ENCODE peak calls at places on chromosomes 7 and 10, in four cellular contexts. T, V, F and Z are unnamed samples.

GRCh38 chr10:114398587-114399331 is 5.5 kb downstream of the AFAP1L2 start:
- DNase-seq in T (no peak), V (no peak), F (no peak), Z (no peak)

GRCh38 chr10:49622426-49623425 is 8.9 kb downstream of the CHAT start:
- DNase-seq in T (no peak), V (no peak), F (no peak), Z (no peak)

GRCh38 chr10:108445746-108446145 is 1281.2 kb upstream of the SORCS1 start:
- DNase-seq in T (no peak), V (no peak), F (no peak), Z (no peak)

GRCh38 chr7:158606671-158607424 is 19.2 kb upstream of the PTPRN2 start:
- DNase-seq in T (no peak), V (no peak), F (no peak), Z (no peak)

GRCh38 chr10:48503293-48503911 is 101.5 kb downstream of the ARHGAP22 start:
- DNase-seq in T (no peak), V (no peak), F (peak), Z (no peak)

GRCh38 chr7:13641699-13642098 is 347.8 kb downstream of the ETV1 start:
- DNase-seq in T (no peak), V (no peak), F (no peak), Z (no peak)

GRCh38 chr7:65980478-65981250 is 1.3 kb downstream of the GUSB start:
- DNase-seq in T (peak), V (no peak), F (no peak), Z (peak)

GRCh38 chr7:15839415-15840100 is 153.1 kb upstream of the MEOX2 start:
- DNase-seq in T (no peak), V (no peak), F (peak), Z (no peak)

GRCh38 chr7:43929529-43930457 is 3.6 kb downstream of the UBE2D4 start:
- DNase-seq in T (no peak), V (no peak), F (no peak), Z (peak)

GRCh38 chr10:126073606-126074005 is 177.2 kb downstream of the FANK1 start:
- DNase-seq in T (no peak), V (no peak), F (no peak), Z (no peak)

GRCh38 chr7:53426145-53426750 is 390.8 kb downstream of the POM121L12 start:
- DNase-seq in T (no peak), V (no peak), F (no peak), Z (no peak)

GRCh38 chr7:100545636-100546128 is 6.7 kb downstream of the AGFG2 start:
- DNase-seq in T (peak), V (peak), F (no peak), Z (peak)

GRCh38 chr10:97229322-97229721 is 43.6 kb upstream of the SLIT1 start:
- DNase-seq in T (no peak), V (no peak), F (no peak), Z (no peak)

GRCh38 chr10:63114031-63114814 is 18.9 kb upstream of the NRBF2 start:
- DNase-seq in T (no peak), V (peak), F (no peak), Z (peak)

GRCh38 chr10:61486251-61486650 is 33.1 kb upstream of the TMEM26 start:
- DNase-seq in T (no peak), V (no peak), F (no peak), Z (no peak)

GRCh38 chr7:7772385-7772784 is 54.0 kb upstream of the RPA3 start:
- DNase-seq in T (no peak), V (no peak), F (no peak), Z (no peak)

GRCh38 chr10:88038268-88038667 is 174.8 kb downstream of the PTEN start:
- DNase-seq in T (no peak), V (no peak), F (no peak), Z (no peak)

GRCh38 chr10:110670335-110670734 is 26.2 kb downstream of the RBM20 start:
- DNase-seq in T (peak), V (no peak), F (no peak), Z (no peak)

GRCh38 chr10:5959581-5960069 is 17.7 kb downstream of the IL15RA start:
- DNase-seq in T (no peak), V (no peak), F (no peak), Z (no peak)

GRCh38 chr7:127831312-127832212 is 179.6 kb downstream of the SND1 start:
- DNase-seq in T (no peak), V (no peak), F (no peak), Z (no peak)

GRCh38 chr10:64619068-64619467 is 1097.9 kb downstream of the REEP3 start:
- DNase-seq in T (no peak), V (no peak), F (no peak), Z (no peak)
- TF ChIP-seq CBX5 in T (no peak), V (no peak), F (no peak), Z (no peak)

DNA sequence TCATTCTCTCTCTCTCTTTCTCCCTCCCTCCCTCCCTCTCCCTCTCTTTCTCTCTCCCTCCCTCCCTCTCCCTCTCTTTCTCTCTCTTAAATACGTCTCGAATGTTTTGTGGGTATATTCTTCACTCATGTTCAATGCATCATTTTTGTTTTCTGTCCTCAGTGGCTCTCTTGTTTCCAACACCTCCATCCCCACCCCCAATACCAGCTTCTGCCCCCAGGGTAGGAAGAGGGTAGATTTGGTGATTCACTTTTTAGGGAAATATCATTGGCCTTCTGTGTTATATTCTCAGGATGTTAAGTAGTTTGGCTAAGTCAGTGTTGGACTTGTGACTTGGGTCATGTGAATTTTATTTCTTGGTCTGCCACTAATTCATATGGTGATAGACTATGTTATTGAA is 261.9 kb downstream of the FRMD4A start:
- DNase-seq in T (no peak), V (no peak), F (no peak), Z (no peak)
- TF ChIP-seq POLR2AphosphoS5 in T (no peak), V (no peak), F (no peak), Z (no peak)

DNA sequence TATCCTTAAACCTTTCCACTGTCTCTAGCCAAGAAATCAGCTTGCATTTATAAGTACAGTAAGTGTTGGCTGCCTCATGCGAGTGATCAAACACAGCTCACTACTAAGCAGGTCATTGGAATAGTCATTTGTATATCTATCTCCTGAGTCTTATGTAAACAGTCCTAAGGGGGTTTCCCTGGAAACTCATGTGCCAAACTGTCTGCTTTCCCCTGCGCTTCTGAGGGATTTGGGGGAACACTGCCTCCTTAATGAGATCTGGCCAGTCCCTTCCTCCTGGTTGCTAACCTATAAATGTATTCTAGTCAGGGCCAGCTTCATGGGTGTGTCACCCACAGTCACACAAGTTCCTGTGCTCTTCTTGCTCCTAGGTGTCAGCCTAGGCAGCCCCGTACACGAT is 133.1 kb downstream of the CD36 start:
- DNase-seq in T (no peak), V (no peak), F (no peak), Z (no peak)
- TF ChIP-seq CBX5 in T (no peak), V (no peak), F (no peak), Z (no peak)

DNA sequence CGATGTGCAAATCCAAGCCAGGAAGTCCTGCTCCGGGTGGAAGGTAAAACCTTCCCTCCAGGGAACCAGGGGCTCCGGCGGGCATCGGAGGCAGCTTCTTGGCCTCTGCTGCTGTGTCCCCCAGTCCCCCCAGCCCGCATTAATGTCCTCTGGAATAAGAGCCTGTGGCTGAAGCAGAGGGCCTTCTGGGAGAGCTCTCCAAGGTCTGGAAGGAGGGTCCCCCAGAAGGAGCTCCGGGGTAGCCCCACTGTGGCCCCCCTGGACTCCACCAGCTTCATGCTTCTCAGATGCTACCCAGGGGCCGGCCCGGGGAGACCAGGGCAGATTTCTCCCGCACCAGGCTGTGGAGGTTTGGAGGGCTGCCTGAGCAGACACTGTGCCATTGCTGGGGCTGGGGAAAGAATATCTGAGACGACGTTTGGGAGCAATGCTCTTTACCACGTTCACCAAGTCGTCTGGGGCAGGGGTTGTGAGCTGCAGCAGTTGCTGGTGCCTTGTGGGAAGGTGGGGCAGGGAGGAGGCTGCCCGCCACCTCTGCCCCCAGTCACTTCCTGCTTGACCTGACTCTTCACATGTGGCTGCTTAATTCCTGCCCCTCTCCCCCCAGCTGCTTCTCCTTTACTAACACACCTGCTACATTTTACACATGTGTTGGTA is 8.3 kb downstream of the ZNF853 start:
- DNase-seq in T (no peak), V (no peak), F (no peak), Z (no peak)
- TF ChIP-seq POLR2AphosphoS5 in T (no peak), V (no peak), F (no peak), Z (no peak)

DNA sequence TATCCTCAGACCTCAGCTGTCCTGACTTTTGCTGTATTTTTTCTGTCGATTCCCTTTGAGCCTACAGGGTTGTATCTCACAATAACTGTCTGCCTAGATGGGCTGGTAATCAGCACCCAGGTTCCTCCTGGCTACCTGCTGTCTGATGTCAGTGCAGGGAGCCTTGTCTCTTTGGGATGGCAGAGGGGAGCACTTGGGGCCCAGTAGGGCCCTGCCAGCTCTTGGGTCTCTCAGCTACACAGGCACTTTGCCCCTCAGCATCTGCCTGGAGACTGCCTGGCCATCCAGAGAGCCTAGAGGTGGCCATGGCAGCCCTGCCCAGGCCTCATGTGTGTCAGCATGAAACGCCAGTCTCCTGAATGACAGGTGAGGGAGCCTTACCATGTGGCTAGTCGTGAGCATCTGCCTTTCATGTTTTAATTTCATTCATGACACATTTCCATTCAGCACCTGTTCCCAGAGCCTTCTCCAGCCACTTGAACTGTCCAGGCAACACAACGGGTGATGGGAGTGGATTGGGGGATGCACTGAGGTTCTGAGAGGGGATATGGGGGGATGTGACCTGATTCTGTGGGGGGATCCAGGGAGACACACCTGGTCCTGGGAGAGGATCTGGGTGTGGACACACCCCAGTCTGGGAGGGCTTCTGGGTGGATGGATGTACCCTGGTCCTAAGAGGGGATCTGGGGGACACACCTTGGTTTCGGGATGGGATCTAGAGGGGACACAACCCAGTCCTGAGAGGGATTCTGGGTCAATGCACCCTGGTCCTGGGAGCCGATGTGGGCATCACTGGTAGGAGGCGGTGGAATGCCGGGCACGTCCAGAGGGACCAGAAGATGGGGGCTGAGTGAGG is 21.9 kb downstream of the ADCY1 start:
- DNase-seq in T (no peak), V (no peak), F (peak), Z (no peak)
- TF ChIP-seq CBX5 in T (no peak), V (no peak), F (no peak), Z (no peak)

GRCh38 chr10:45371555-45371954 is 2.5 kb upstream of the ALOX5 start:
- DNase-seq in T (no peak), V (no peak), F (no peak), Z (no peak)

GRCh38 chr10:45373003-45373782 is 823 bp upstream of the ALOX5 start:
- DNase-seq in T (no peak), V (no peak), F (peak), Z (peak)

GRCh38 chr10:45372251-45372951 is 1.6 kb upstream of the ALOX5 start:
- DNase-seq in T (no peak), V (no peak), F (no peak), Z (no peak)

GRCh38 chr10:45368181-45368580 is 5.8 kb upstream of the ALOX5 start:
- DNase-seq in T (no peak), V (no peak), F (no peak), Z (no peak)

GRCh38 chr10:45370202-45370955 is 3.6 kb upstream of the ALOX5 start:
- DNase-seq in T (no peak), V (no peak), F (no peak), Z (no peak)
- TF ChIP-seq POLR2AphosphoS5 in T (no peak), V (no peak), F (no peak), Z (no peak)

DNA sequence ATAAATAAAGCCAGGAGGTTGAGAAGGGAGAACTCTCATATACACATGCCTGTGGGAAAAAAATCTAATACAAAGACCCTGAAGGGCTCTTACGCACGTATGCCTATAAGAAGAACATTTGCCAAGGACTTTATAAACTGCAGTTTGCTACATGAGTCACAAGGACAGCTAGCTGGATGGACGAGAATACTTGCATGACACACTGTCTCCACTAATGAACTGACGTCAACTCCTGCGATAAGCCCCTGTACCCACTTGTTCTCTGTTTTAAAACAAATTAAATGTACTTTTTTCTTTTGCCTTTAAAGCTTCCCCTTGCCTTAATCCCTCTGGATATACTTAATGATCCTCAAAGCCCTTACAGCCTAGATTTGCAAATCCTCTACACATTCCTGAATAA is 374.6 kb upstream of the GHITM start:
- DNase-seq in T (no peak), V (no peak), F (no peak), Z (no peak)
- TF ChIP-seq CBX5 in T (no peak), V (no peak), F (no peak), Z (no peak)

GRCh38 chr10:122344741-122345258 is 29.7 kb upstream of the PLEKHA1 start:
- DNase-seq in T (no peak), V (peak), F (no peak), Z (no peak)
- TF ChIP-seq POLR2AphosphoS5 in T (no peak), V (peak), F (no peak), Z (no peak)

GRCh38 chr10:74880041-74880440 is 53.6 kb downstream of the KAT6B start:
- DNase-seq in T (no peak), V (no peak), F (no peak), Z (no peak)
- TF ChIP-seq CBX5 in T (no peak), V (no peak), F (no peak), Z (no peak)

GRCh38 chr7:134350682-134351081 is 34.0 kb upstream of the SLC35B4 start:
- DNase-seq in T (no peak), V (no peak), F (no peak), Z (no peak)
- TF ChIP-seq POLR2AphosphoS5 in T (no peak), V (no peak), F (no peak), Z (no peak)